ENCODE peak calls at places on chromosome 3, in nine cellular contexts. One of them, this sample, is unnamed.

GRCh38 chr3:98056035-98056434 is 20.9 kb upstream of the GABRR3 start:
- DNase-seq in EH: no peak
- DNase-seq in CD8-positive, alpha-beta T cell: no peak
- DNase-seq in glomerular endothelial cell: no peak
- DNase-seq in OCI-LY7: no peak
- DNase-seq in Ammon's horn: no peak
- DNase-seq in uterus: no peak
- DNase-seq in ACHN: no peak
- DNase-seq in cardiac muscle cell: no peak
- DNase-seq in this sample: no peak

GRCh38 chr3:176663819-176664218 is 533.5 kb downstream of the TBL1XR1 start:
- DNase-seq in EH: peak
- DNase-seq in CD8-positive, alpha-beta T cell: no peak
- DNase-seq in glomerular endothelial cell: peak
- DNase-seq in OCI-LY7: peak
- DNase-seq in Ammon's horn: peak
- DNase-seq in uterus: no peak
- DNase-seq in ACHN: peak
- DNase-seq in cardiac muscle cell: peak
- DNase-seq in this sample: peak

GRCh38 chr3:46705022-46705530 is 3.9 kb downstream of the TMIE start:
- DNase-seq in EH: peak
- DNase-seq in CD8-positive, alpha-beta T cell: peak
- DNase-seq in glomerular endothelial cell: peak
- DNase-seq in OCI-LY7: peak
- DNase-seq in Ammon's horn: peak
- DNase-seq in uterus: peak
- DNase-seq in ACHN: peak
- DNase-seq in cardiac muscle cell: peak
- DNase-seq in this sample: no peak

GRCh38 chr3:31440878-31441277 is 91.8 kb upstream of the STT3B start:
- DNase-seq in EH: no peak
- DNase-seq in CD8-positive, alpha-beta T cell: no peak
- DNase-seq in glomerular endothelial cell: no peak
- DNase-seq in OCI-LY7: no peak
- DNase-seq in Ammon's horn: no peak
- DNase-seq in uterus: no peak
- DNase-seq in ACHN: no peak
- DNase-seq in cardiac muscle cell: no peak
- DNase-seq in this sample: no peak

GRCh38 chr3:140103986-140104645 is 169.1 kb downstream of the CLSTN2 start:
- DNase-seq in EH: no peak
- DNase-seq in CD8-positive, alpha-beta T cell: no peak
- DNase-seq in glomerular endothelial cell: no peak
- DNase-seq in OCI-LY7: no peak
- DNase-seq in Ammon's horn: no peak
- DNase-seq in uterus: no peak
- DNase-seq in ACHN: no peak
- DNase-seq in cardiac muscle cell: no peak
- DNase-seq in this sample: no peak

GRCh38 chr3:40042752-40043443 is 233.5 kb downstream of the MYRIP start:
- DNase-seq in EH: peak
- DNase-seq in CD8-positive, alpha-beta T cell: no peak
- DNase-seq in glomerular endothelial cell: no peak
- DNase-seq in OCI-LY7: no peak
- DNase-seq in Ammon's horn: no peak
- DNase-seq in uterus: no peak
- DNase-seq in ACHN: no peak
- DNase-seq in cardiac muscle cell: no peak
- DNase-seq in this sample: no peak

GRCh38 chr3:64214002-64214696 is 11.1 kb downstream of the PRICKLE2 start:
- DNase-seq in EH: peak
- DNase-seq in CD8-positive, alpha-beta T cell: no peak
- DNase-seq in glomerular endothelial cell: no peak
- DNase-seq in OCI-LY7: no peak
- DNase-seq in Ammon's horn: no peak
- DNase-seq in uterus: peak
- DNase-seq in ACHN: no peak
- DNase-seq in cardiac muscle cell: peak
- DNase-seq in this sample: no peak

GRCh38 chr3:40705663-40706062 is 180.9 kb downstream of the ZNF621 start:
- DNase-seq in EH: no peak
- DNase-seq in CD8-positive, alpha-beta T cell: no peak
- DNase-seq in glomerular endothelial cell: no peak
- DNase-seq in OCI-LY7: no peak
- DNase-seq in Ammon's horn: no peak
- DNase-seq in uterus: no peak
- DNase-seq in ACHN: no peak
- DNase-seq in cardiac muscle cell: no peak
- DNase-seq in this sample: no peak

GRCh38 chr3:52558436-52558835 is 22.0 kb downstream of the UQCC5 start:
- DNase-seq in EH: no peak
- DNase-seq in CD8-positive, alpha-beta T cell: no peak
- DNase-seq in glomerular endothelial cell: no peak
- DNase-seq in OCI-LY7: no peak
- DNase-seq in Ammon's horn: no peak
- DNase-seq in uterus: no peak
- DNase-seq in ACHN: no peak
- DNase-seq in cardiac muscle cell: no peak
- DNase-seq in this sample: no peak

GRCh38 chr3:63960048-63960711 is 48.0 kb upstream of the SCAANT1 start:
- DNase-seq in EH: peak
- DNase-seq in CD8-positive, alpha-beta T cell: no peak
- DNase-seq in glomerular endothelial cell: peak
- DNase-seq in OCI-LY7: no peak
- DNase-seq in Ammon's horn: peak
- DNase-seq in uterus: peak
- DNase-seq in ACHN: peak
- DNase-seq in cardiac muscle cell: peak
- DNase-seq in this sample: peak

GRCh38 chr3:195692781-195693427 is 27.9 kb upstream of the MUC20 start:
- DNase-seq in EH: no peak
- DNase-seq in CD8-positive, alpha-beta T cell: no peak
- DNase-seq in glomerular endothelial cell: no peak
- DNase-seq in OCI-LY7: no peak
- DNase-seq in Ammon's horn: no peak
- DNase-seq in uterus: no peak
- DNase-seq in ACHN: no peak
- DNase-seq in cardiac muscle cell: no peak
- DNase-seq in this sample: no peak